ENCODE peak calls at places on chromosome X, in ten cellular contexts. T is OCI-LY7, F is sigmoid colon, U is right lobe of liver, L is foreskin fibroblast, H is psoas muscle, S is pancreas, M is MM.1S, J is transverse colon, O is mucosa of descending colon. R is an unnamed sample.

GRCh38 chrX:74259879-74260491 is 44.0 kb upstream of the ZCCHC13 start:
- DNase-seq in F (no peak), L (no peak), H (no peak), J (no peak), T (no peak), S (no peak), O (no peak), U (no peak), M (no peak), R (no peak)

GRCh38 chrX:96314974-96315373 is 369.7 kb upstream of the DIAPH2 start:
- DNase-seq in S (no peak), M (no peak), U (no peak), T (no peak), J (no peak), O (no peak), F (no peak), H (no peak), L (peak), R (no peak)

GRCh38 chrX:150566734-150567182 is 1.7 kb upstream of the MTM1 start:
- DNase-seq in M (no peak), O (no peak), L (no peak), U (no peak), T (no peak), J (no peak), F (no peak), S (no peak), H (no peak), R (no peak)

GRCh38 chrX:16885628-16886027 is 15.5 kb upstream of the RBBP7 start:
- DNase-seq in T (peak), L (no peak), O (no peak), S (no peak), F (no peak), J (no peak), H (no peak), U (no peak), M (peak), R (no peak)

GRCh38 chrX:23008431-23009099 is 8.8 kb downstream of the DDX53 start:
- DNase-seq in J (no peak), T (peak), U (no peak), L (peak), O (no peak), H (no peak), F (no peak), M (peak), S (no peak), R (no peak)

GRCh38 chrX:134254511-134254910 is 17.5 kb downstream of the CCDC160 start:
- DNase-seq in T (no peak), H (no peak), O (no peak), J (no peak), M (no peak), U (no peak), S (no peak), F (no peak), L (no peak), R (no peak)

GRCh38 chrX:8907678-8908077 is 106.5 kb upstream of the FAM9A start:
- DNase-seq in S (no peak), U (no peak), J (no peak), T (no peak), H (no peak), L (no peak), O (no peak), F (no peak), M (no peak), R (no peak)

GRCh38 chrX:6184900-6185515 is 43.7 kb downstream of the NLGN4X start:
- DNase-seq in J (peak), F (no peak), U (peak), L (peak), O (peak), T (peak), H (no peak), M (peak), S (no peak), R (no peak)

GRCh38 chrX:110384490-110384889 is 25.8 kb downstream of the RTL9 start:
- DNase-seq in U (no peak), M (no peak), O (no peak), S (no peak), L (peak), J (no peak), F (no peak), T (no peak), H (no peak), R (no peak)

GRCh38 chrX:139882299-139882698 is 50.6 kb downstream of the ATP11C start:
- DNase-seq in M (no peak), U (no peak), F (no peak), O (no peak), S (no peak), H (no peak), T (no peak), L (peak), J (no peak), R (no peak)

GRCh38 chrX:120306640-120307039 is 4.6 kb downstream of the TMEM255A start:
- DNase-seq in S (no peak), O (no peak), F (no peak), J (no peak), H (no peak), M (no peak), T (no peak), L (no peak), U (no peak), R (no peak)

GRCh38 chrX:9654928-9655327 is 110.7 kb downstream of the GPR143 start:
- DNase-seq in F (no peak), T (no peak), O (peak), L (no peak), J (no peak), H (no peak), S (no peak), U (no peak), M (no peak), R (no peak)

GRCh38 chrX:69991685-69992084 is 58.1 kb downstream of the AWAT2 start:
- DNase-seq in J (no peak), S (no peak), T (no peak), O (no peak), F (no peak), M (no peak), H (no peak), L (no peak), U (no peak), R (no peak)

GRCh38 chrX:100880368-100880767 is 6.2 kb upstream of the NOX1 start:
- DNase-seq in M (no peak), O (peak), S (no peak), F (no peak), J (no peak), U (no peak), T (no peak), H (no peak), L (no peak), R (no peak)

GRCh38 chrX:39983715-39984114 is 114.0 kb downstream of the BCOR start:
- DNase-seq in F (no peak), M (no peak), L (peak), T (no peak), U (no peak), H (no peak), S (no peak), O (no peak), J (no peak), R (no peak)

GRCh38 chrX:145727476-145727875 is 90.2 kb upstream of the SLITRK2 start:
- DNase-seq in U (no peak), H (no peak), T (no peak), S (no peak), M (no peak), L (no peak), J (no peak), F (no peak), O (no peak), R (no peak)

GRCh38 chrX:87517571-87518141 is at the start of gene KLHL4:
- DNase-seq in F (no peak), U (no peak), S (no peak), J (no peak), M (peak), H (no peak), O (peak), L (no peak), T (no peak), R (peak)

GRCh38 chrX:44343412-44343942 is at the start of gene EFHC2:
- DNase-seq in T (no peak), F (peak), S (peak), U (no peak), L (peak), J (peak), H (peak), O (peak), M (peak), R (peak)

GRCh38 chrX:132615396-132616131 is 126.7 kb upstream of the MBNL3 start:
- DNase-seq in O (peak), T (peak), F (no peak), M (peak), H (no peak), U (peak), L (peak), S (peak), J (peak), R (no peak)

GRCh38 chrX:27599928-27600327 is 9.8 kb downstream of the DCAF8L2 start:
- DNase-seq in U (no peak), L (no peak), T (no peak), J (no peak), S (no peak), O (no peak), M (no peak), H (no peak), F (no peak), R (no peak)

GRCh38 chrX:39688576-39689373 is 409.0 kb downstream of the BCOR start:
- DNase-seq in T (no peak), O (peak), F (peak), L (peak), J (peak), M (peak), S (peak), U (peak), H (peak), R (peak)

GRCh38 chrX:66676413-66676812 is 37.5 kb upstream of the EDA2R start:
- DNase-seq in O (no peak), L (peak), J (no peak), U (no peak), M (no peak), T (no peak), F (no peak), H (no peak), S (no peak), R (no peak)

GRCh38 chrX:124332481-124333424 is at the start of gene TEX13D:
- DNase-seq in J (no peak), L (no peak), O (no peak), T (no peak), H (no peak), F (no peak), M (no peak), U (no peak), S (no peak), R (no peak)

GRCh38 chrX:113400193-113400704 is 559.6 kb upstream of the AMOT start:
- DNase-seq in M (no peak), F (no peak), J (no peak), O (no peak), S (no peak), U (no peak), H (no peak), L (no peak), T (no peak), R (no peak)

GRCh38 chrX:134551365-134552095 is 91.6 kb downstream of the HPRT1 start:
- DNase-seq in F (no peak), U (no peak), M (no peak), O (no peak), L (peak), J (no peak), T (no peak), H (no peak), S (no peak), R (no peak)

DNA sequence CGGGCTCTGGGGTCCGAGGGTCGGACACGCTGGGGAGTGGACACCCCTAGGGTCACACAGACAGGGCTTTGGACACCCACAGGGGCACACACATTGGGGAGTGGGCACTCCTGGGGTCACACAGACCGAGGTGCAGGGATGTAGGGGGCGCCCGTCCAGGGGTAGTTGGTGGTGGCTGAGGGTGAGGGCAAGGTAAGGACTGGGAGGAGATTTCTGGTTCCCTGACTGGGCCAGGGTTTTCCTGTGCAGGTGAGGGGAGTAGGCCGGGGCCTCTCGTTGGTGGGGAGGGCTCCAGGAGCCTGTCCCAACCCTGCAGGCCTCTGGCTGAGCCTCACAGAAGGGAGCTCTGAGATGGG is 21.9 kb upstream of the WDR45 start:
- DNase-seq in L (no peak), S (no peak), F (no peak), M (no peak), J (peak), O (no peak), H (no peak), U (no peak), T (peak), R (no peak)
- TF ChIP-seq CTCF in L (no peak), S (no peak), F (no peak), M (peak), J (no peak), O (no peak), H (no peak), U (no peak), T (peak), R (no peak)

DNA sequence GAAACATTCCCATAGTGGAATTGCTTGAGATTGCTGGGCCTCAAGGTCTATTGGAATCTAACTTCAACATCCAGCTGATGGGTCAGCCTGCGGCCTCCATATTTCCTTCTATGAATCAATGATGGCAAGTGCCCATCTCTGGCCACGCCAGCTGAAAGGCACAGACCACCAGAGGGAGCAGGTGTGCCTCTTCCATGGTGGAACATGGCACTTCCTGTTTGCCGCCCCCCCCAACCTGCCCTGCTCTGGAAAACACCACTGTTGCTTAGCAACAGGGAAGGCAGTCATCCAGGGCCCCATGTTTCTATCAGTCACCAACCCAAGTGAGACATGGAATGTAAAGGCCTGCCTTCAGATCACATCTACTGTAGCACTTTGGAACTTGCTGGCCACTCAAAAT is 11.6 kb downstream of the PAGE4 start:
- DNase-seq in M (peak), O (peak), U (peak), S (peak), F (no peak), L (peak), H (peak), T (peak), J (peak), R (no peak)
- TF ChIP-seq CTCF in M (peak), O (no peak), U (peak), S (peak), F (no peak), L (peak), H (no peak), T (peak), J (no peak), R (peak)

DNA sequence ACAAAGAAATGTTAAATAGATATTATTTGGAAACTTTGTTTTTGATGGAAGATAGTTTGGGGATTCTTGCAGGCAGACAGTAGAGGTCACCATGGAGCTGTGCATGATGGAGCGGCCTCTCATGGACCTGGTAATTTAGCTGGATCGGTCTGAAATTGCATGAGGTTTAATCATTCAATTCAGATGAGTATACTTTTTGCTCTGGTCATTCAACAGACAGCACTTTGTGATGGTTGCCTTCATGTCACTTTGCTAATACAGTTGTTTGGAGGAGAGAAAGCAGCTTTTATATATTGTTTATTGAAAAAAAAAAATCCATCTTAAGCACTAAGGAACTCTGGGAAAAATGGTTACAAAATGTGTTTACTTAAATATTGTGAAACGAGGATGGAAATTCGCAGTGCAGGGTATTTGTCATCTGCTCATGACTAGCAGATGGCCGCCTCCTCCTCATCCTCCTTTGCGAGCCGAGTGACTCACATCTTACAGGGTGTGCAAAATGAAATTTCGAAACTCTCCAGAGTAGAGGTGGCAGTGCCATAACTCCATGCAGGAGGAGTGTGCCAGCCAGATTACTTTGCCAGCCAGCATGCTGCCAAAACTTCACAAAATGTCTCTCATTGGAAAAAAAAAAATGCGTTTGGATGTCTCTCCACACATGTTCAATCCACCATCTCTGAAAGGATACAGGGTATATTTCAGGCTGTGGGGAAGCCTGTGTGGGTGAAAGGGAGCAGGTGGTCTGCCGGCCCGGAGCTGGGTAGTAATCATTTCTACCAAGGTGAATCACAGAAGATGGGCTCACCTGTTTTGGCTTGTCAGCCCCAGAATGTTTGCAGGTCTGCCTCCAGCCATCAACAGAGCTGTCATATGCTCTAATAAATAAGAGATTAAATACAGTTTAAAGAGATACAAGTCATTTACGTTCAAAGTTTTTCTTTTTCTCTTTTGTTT is 314.9 kb upstream of the DIPK2B start:
- DNase-seq in O (peak), H (peak), U (peak), S (no peak), T (no peak), F (peak), L (peak), J (peak), M (peak), R (no peak)
- TF ChIP-seq CTCF in O (no peak), H (peak), U (peak), S (no peak), T (peak), F (peak), L (peak), J (peak), M (peak), R (peak)

DNA sequence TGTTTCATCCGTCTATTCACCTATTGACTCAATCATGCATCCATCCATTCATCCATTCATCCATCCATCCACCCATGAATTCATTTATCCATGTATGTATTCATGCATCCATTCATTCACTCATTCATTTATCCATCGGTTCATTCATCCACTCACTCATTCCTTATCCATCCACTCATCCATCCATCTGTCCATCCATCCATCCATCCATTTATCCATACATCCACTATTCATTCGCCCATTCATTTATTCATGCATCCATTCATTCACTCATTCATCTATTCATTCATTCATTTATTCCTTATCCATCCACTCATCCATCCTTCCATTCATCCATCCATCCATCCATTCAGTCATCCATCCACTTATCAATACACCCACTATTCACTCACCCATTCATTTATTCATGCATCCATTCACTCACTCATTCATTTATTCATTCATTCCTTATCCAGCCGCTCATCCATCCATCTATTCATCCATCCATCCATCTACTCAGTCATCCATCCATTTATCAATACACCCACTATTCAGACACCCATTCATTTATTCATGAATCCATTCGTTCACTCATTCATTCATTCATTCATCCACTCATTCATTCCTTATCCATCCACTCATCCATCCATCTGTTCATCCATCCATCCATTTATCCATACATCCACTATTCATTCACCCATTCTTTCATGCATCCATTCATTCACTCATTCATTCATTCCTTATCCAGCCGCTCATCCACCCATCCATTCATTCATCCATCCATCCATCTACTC is 11.2 kb downstream of the P2RY8 start:
- DNase-seq in O (no peak), J (no peak), H (no peak), F (no peak), L (no peak), T (no peak), M (no peak), U (no peak), S (no peak), R (no peak)
- TF ChIP-seq CTCF in O (no peak), J (no peak), H (no peak), F (no peak), L (no peak), T (no peak), M (no peak), U (no peak), S (no peak), R (no peak)

GRCh38 chrX:38305971-38306370 is 21.3 kb downstream of the RPGR start:
- DNase-seq in J (no peak), O (no peak), S (no peak), H (no peak), L (peak), F (no peak), U (no peak), M (no peak), T (no peak), R (no peak)

DNA sequence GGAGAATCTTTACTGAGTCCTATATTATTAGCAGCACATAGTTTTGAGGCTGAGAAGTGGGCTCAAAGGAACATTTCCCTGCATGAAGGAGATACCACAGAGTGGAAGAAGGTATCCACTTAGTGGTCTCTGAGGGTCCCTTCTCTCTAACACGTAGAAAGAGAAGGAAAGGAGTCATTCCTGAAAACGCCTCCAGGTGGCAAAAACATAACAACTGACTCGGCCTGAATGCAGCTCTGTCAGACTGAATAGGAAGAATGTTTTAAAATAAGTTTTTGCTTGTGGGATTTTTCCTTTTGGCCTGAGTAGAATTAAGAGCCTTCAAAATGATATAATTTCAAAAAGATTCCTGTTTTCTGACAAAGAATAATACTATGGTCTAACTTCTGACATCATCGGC is 23.3 kb downstream of the RPGR start:
- DNase-seq in O (no peak), J (no peak), U (no peak), M (no peak), S (no peak), T (peak), H (no peak), L (no peak), F (no peak), R (no peak)
- TF ChIP-seq CTCF in O (no peak), J (no peak), U (peak), M (no peak), S (no peak), T (peak), H (no peak), L (peak), F (no peak), R (peak)

DNA sequence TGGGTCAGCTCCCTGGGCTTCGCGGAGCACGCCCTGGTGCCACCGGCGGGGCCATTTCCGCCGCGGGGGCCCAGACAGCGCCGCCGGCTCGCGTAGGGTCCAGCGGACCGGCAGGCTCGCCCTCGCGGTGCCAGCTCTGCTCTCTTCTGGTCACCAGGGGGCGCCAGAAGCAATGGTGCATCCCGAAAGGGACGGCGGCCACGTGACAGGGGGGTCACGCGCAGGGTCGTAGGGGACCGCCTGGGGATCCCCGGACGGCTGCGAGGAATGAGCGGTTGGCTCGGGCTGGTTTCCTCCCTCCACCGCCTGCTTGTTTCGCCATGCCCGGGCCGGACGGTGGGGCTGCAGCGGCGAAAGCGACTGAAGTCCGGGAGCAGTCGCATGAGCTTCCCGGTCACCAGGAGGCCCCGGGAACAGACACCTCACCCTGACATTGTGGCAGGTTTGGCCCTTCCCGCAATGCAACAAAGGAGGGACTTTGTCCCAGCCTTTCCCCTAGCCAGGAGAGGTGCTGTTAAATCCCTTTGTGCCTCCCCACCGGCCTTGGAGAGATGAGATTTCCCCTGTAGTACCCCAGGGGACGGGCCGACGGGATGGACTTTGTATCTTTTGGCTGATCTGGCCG is 15.8 kb downstream of the ZCCHC12 start:
- DNase-seq in H (peak), S (peak), M (no peak), T (no peak), J (peak), F (peak), O (peak), U (peak), L (peak), R (peak)
- TF ChIP-seq CTCF in H (peak), S (peak), M (peak), T (peak), J (peak), F (peak), O (peak), U (peak), L (peak), R (peak)

GRCh38 chrX:153827016-153827415 is 3.3 kb downstream of the PDZD4 start:
- DNase-seq in T (no peak), O (no peak), F (no peak), M (no peak), L (no peak), S (no peak), U (no peak), H (no peak), J (no peak), R (no peak)
- TF ChIP-seq CTCF in T (no peak), O (no peak), F (no peak), M (no peak), L (no peak), S (no peak), U (no peak), H (no peak), J (no peak), R (no peak)